ENCODE peak calls at places on chromosomes 3 and 15, in eight cellular contexts. E is RWPE2, T is HFF-Myc, Q is heart right ventricle, P is A549, B is fibroblast of lung, C is Panc1, L is tibial artery. N is an unnamed sample.

GRCh38 chr3:62261121-62261520 is 112.2 kb downstream of the FEZF2 start:
- DNase-seq in E (no peak), T (no peak), Q (no peak), P (no peak), B (no peak), C (no peak), L (no peak), N (no peak)

GRCh38 chr3:50194903-50195500 is 3.6 kb downstream of the GNAT1 start:
- DNase-seq in E (no peak), T (no peak), Q (no peak), P (peak; percentile 41), B (no peak), C (no peak), L (no peak), N (no peak)

GRCh38 chr3:50242778-50243551 is 7.0 kb downstream of the GNAI2 start:
- DNase-seq in E (no peak), T (no peak), Q (peak; percentile 69), P (no peak), B (peak; percentile 76), C (no peak), L (peak; percentile 74), N (no peak)

GRCh38 chr3:171846594-171846993 is 3.4 kb downstream of the TMEM212 start:
- DNase-seq in E (no peak), T (no peak), Q (no peak), P (no peak), B (peak; percentile 83), C (no peak), L (no peak), N (no peak)

GRCh38 chr3:136329593-136329992 is 79.5 kb downstream of the PCCB start:
- DNase-seq in E (no peak), T (no peak), Q (no peak), P (no peak), B (no peak), C (no peak), L (no peak), N (no peak)

GRCh38 chr3:58063424-58063823 is 55.2 kb downstream of the FLNB start:
- DNase-seq in E (no peak), T (no peak), Q (no peak), P (no peak), B (peak; percentile 93), C (no peak), L (peak; percentile 84), N (no peak)

GRCh38 chr3:20186600-20187004 is 596 bp upstream of the SGO1 start:
- DNase-seq in E (no peak), T (no peak), Q (no peak), P (peak; percentile 2), B (no peak), C (no peak), L (no peak), N (no peak)

GRCh38 chr3:42102569-42102968 is 11.4 kb downstream of the TRAK1 start:
- DNase-seq in E (no peak), T (no peak), Q (no peak), P (no peak), B (no peak), C (no peak), L (no peak), N (no peak)

GRCh38 chr3:34011171-34012101 is 213.0 kb downstream of the PDCD6IP start:
- DNase-seq in E (no peak), T (peak; percentile 15), Q (no peak), P (peak; percentile 51), B (peak; percentile 57), C (peak; percentile 8), L (no peak), N (no peak)

GRCh38 chr15:63322541-63322940 is 45.1 kb downstream of the APH1B start:
- DNase-seq in E (no peak), T (no peak), Q (peak; percentile 52), P (no peak), B (peak; percentile 38), C (no peak), L (no peak), N (no peak)

GRCh38 chr3:31534036-31534435 is 1.3 kb downstream of the STT3B start:
- DNase-seq in E (no peak), T (no peak), Q (no peak), P (peak; percentile 3), B (peak; percentile 16), C (no peak), L (no peak), N (no peak)

GRCh38 chr3:161957467-161957866 is 460.9 kb downstream of the OTOL1 start:
- DNase-seq in E (no peak), T (no peak), Q (no peak), P (no peak), B (peak; percentile 10), C (no peak), L (no peak), N (no peak)

GRCh38 chr15:36498401-36498800 is 81.0 kb upstream of the CDIN1 start:
- DNase-seq in E (no peak), T (no peak), Q (no peak), P (no peak), B (no peak), C (no peak), L (no peak), N (no peak)

GRCh38 chr15:80081390-80081789 is 21.9 kb downstream of the ZFAND6 start:
- DNase-seq in E (no peak), T (no peak), Q (no peak), P (no peak), B (no peak), C (no peak), L (no peak), N (no peak)

GRCh38 chr15:80090879-80091503 is 31.5 kb downstream of the ZFAND6 start:
- DNase-seq in E (no peak), T (no peak), Q (no peak), P (peak; percentile 25), B (no peak), C (no peak), L (no peak), N (no peak)

GRCh38 chr15:80090041-80090440 is 30.6 kb downstream of the ZFAND6 start:
- DNase-seq in E (no peak), T (no peak), Q (no peak), P (no peak), B (peak; percentile 60), C (no peak), L (no peak), N (no peak)

DNA sequence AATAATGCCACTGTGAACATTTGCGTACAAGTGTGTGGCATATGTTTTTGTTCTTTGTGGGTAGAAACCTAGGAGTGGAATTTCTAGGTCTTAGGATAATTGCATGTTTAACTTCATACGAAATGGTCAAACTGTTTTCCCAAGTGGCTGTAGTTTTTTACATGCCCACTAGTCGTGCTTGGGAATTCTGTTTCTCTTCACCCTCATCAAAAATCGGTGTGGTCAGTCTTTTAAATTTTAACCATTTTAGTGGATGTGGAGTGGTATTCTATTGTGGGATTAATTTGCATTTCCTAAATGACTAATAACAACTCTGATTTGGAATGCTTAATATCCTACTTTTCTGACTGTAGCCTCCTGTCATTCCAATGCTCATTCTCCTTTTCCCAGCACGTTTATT is 27.6 kb downstream of the ZFAND6 start:
- DNase-seq in E (no peak), T (no peak), Q (no peak), P (no peak), B (no peak), C (no peak), L (no peak), N (no peak)
- TF ChIP-seq CTCF in E (peak; percentile 26), T (peak; percentile 23), Q (no peak), P (peak; percentile 10), B (peak; percentile 39), C (peak; percentile 32), L (no peak), N (no peak)

GRCh38 chr15:40893733-40894688 is at the start of gene VPS18:
- DNase-seq in E (peak; percentile 100), T (peak; percentile 84), Q (peak; percentile 99), P (peak; percentile 95), B (peak; percentile 95), C (peak; percentile 82), L (peak; percentile 98), N (peak; percentile 94)

GRCh38 chr15:40892449-40893012 is 1.7 kb upstream of the VPS18 start:
- DNase-seq in E (no peak), T (no peak), Q (no peak), P (no peak), B (no peak), C (no peak), L (no peak), N (no peak)

GRCh38 chr15:40894689-40895308 is 549 bp downstream of the VPS18 start:
- DNase-seq in E (peak; percentile 80), T (no peak), Q (peak; percentile 39), P (peak; percentile 73), B (peak; percentile 76), C (no peak), L (peak; percentile 45), N (no peak)

GRCh38 chr15:40893019-40893723 is 1.1 kb upstream of the VPS18 start:
- DNase-seq in E (peak; percentile 80), T (no peak), Q (peak; percentile 26), P (no peak), B (no peak), C (no peak), L (no peak), N (no peak)

DNA sequence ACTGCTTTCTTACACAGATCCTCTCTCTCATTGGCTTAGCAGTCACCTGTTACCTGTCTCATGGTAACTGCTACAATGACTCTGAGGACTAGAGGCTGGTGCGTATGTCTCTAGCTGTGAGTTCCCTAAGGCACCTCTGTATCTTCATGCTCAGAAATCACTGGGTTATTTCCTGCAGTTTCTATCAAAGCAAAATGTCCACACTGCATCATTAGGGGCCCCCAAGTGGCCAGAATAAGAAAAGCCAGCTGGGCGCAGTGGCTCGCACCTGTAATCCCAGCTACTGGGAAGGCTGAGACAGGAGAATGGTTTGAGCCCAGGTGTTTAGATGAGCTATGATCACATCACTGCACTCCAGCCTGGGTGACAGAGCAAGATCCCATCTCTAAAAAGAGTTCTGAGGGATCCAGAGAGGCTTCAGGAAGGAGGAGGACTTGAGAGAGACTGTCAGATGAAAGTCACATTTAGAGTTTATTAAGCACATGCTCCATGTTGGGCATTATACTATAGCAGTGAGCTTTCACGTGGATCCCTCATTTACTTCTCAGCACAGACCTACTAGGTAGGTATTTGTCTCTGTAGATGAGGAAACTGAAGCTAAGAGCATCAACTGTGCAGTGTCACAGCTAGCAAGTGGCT is 2.3 kb upstream of the VPS18 start:
- DNase-seq in E (no peak), T (no peak), Q (no peak), P (peak; percentile 61), B (peak; percentile 27), C (no peak), L (no peak), N (no peak)
- TF ChIP-seq CTCF in E (peak; percentile 99), T (peak; percentile 71), Q (peak; percentile 24), P (peak; percentile 64), B (peak; percentile 80), C (peak; percentile 93), L (peak; percentile 51), N (peak; percentile 72)

DNA sequence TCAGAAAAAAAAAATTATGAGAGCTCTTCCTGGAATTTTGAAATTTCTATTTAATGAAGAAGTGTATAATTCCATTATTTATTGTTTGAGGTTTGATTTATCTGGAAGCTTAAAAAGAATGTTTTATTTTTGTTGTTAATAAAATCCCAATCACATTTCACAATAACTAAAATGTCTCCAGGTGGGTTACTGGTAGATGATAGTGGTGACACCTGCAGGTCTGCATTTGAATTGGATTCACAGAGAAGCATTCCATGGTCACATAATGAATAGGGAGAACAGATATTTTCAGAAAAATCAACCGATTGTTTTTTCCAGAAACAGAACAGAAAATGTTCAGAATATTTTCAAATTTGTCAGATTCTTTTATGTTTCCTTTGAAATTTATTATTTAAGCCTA is 48.3 kb downstream of the ASB7 start:
- DNase-seq in E (no peak), T (no peak), Q (no peak), P (peak; percentile 21), B (no peak), C (no peak), L (no peak), N (no peak)
- TF ChIP-seq CTCF in E (peak; percentile 77), T (no peak), Q (no peak), P (peak; percentile 39), B (no peak), C (no peak), L (no peak), N (no peak)

GRCh38 chr15:43125095-43125661 is 8.2 kb upstream of the TMEM62 start:
- DNase-seq in E (no peak), T (no peak), Q (no peak), P (no peak), B (no peak), C (no peak), L (no peak), N (no peak)
- TF ChIP-seq CTCF in E (no peak), T (no peak), Q (no peak), P (no peak), B (no peak), C (no peak), L (no peak), N (no peak)